ENCODE peak calls at places on chromosomes 7 and 10, in ten cellular contexts. C, B, E, X, W, F, K, Y, P and R are unnamed samples.
A peak's percentile ranks its signal among the peaks of the same experiment; 100 is the strongest.

GRCh38 chr7:101121996-101122932 is 4.6 kb upstream of the SERPINE1 start:
- DNase-seq in C (peak; percentile 65), B (peak; percentile 71), E (peak; percentile 44), X (peak; percentile 58), W (peak; percentile 76), F (peak; percentile 98), K (peak; percentile 53), Y (peak; percentile 64), P (peak; percentile 61), R (peak; percentile 30)

GRCh38 chr7:27686315-27686714 is 23.6 kb upstream of the HIBADH start:
- DNase-seq in C (no peak), B (no peak), E (no peak), X (no peak), W (no peak), F (peak; percentile 38), K (no peak), Y (no peak), P (no peak), R (no peak)

GRCh38 chr7:143988986-143989745 is 11.0 kb upstream of the OR6B1 start:
- DNase-seq in C (no peak), B (no peak), E (no peak), X (no peak), W (no peak), F (peak; percentile 42), K (no peak), Y (no peak), P (no peak), R (no peak)

GRCh38 chr10:29585488-29585976 is 49.2 kb downstream of the SVIL start:
- DNase-seq in C (no peak), B (no peak), E (no peak), X (no peak), W (peak; percentile 78), F (peak; percentile 33), K (no peak), Y (no peak), P (no peak), R (peak; percentile 23)

GRCh38 chr7:130345106-130345505 is 490 bp downstream of the CPA5 start:
- DNase-seq in C (no peak), B (no peak), E (no peak), X (no peak), W (no peak), F (no peak), K (no peak), Y (no peak), P (no peak), R (no peak)

GRCh38 chr10:61063035-61063434 is 119.0 kb upstream of the RHOBTB1 start:
- DNase-seq in C (no peak), B (no peak), E (no peak), X (no peak), W (no peak), F (no peak), K (no peak), Y (no peak), P (no peak), R (no peak)

GRCh38 chr7:36391436-36392198 is 2.0 kb downstream of the ANLN start:
- DNase-seq in C (no peak), B (peak; percentile 41), E (no peak), X (peak; percentile 54), W (no peak), F (no peak), K (peak; percentile 54), Y (no peak), P (peak; percentile 43), R (no peak)

GRCh38 chr10:35409094-35409582 is 72.8 kb downstream of the CCNY start:
- DNase-seq in C (no peak), B (no peak), E (peak; percentile 78), X (peak; percentile 84), W (no peak), F (peak; percentile 73), K (no peak), Y (no peak), P (no peak), R (no peak)

GRCh38 chr7:1586126-1586826 is 16.4 kb upstream of the PSMG3 start:
- DNase-seq in C (no peak), B (no peak), E (no peak), X (no peak), W (no peak), F (no peak), K (no peak), Y (no peak), P (no peak), R (no peak)

GRCh38 chr7:158266426-158266816 is 321.2 kb downstream of the PTPRN2 start:
- DNase-seq in C (peak; percentile 40), B (no peak), E (no peak), X (no peak), W (no peak), F (no peak), K (no peak), Y (no peak), P (no peak), R (no peak)

GRCh38 chr7:139732471-139733167 is 45.2 kb downstream of the HIPK2 start:
- DNase-seq in C (no peak), B (no peak), E (no peak), X (no peak), W (no peak), F (no peak), K (no peak), Y (no peak), P (no peak), R (no peak)

GRCh38 chr10:103820101-103821062 is 35.0 kb downstream of the SH3PXD2A start:
- DNase-seq in C (peak; percentile 73), B (no peak), E (peak; percentile 63), X (no peak), W (no peak), F (peak; percentile 11), K (no peak), Y (peak; percentile 87), P (no peak), R (no peak)

GRCh38 chr10:34446046-34446445 is 369.1 kb downstream of the PARD3 start:
- DNase-seq in C (no peak), B (no peak), E (no peak), X (no peak), W (no peak), F (no peak), K (no peak), Y (no peak), P (no peak), R (no peak)

GRCh38 chr10:73263948-73264347 is 11.5 kb upstream of the MRPS16 start:
- DNase-seq in C (no peak), B (no peak), E (no peak), X (peak; percentile 23), W (no peak), F (peak; percentile 11), K (peak; percentile 24), Y (no peak), P (no peak), R (no peak)
- TF ChIP-seq CTCF in C (peak; percentile 41), B (peak; percentile 46), E (peak; percentile 43), X (peak; percentile 59), W (peak; percentile 66), F (peak; percentile 39), K (peak; percentile 39), Y (no peak), P (peak; percentile 13), R (peak; percentile 48)

GRCh38 chr7:111953611-111954010 is 252.6 kb downstream of the DOCK4 start:
- DNase-seq in C (no peak), B (no peak), E (no peak), X (peak; percentile 92), W (no peak), F (no peak), K (no peak), Y (no peak), P (no peak), R (no peak)
- TF ChIP-seq CTCF in C (no peak), B (no peak), E (peak; percentile 11), X (peak; percentile 58), W (no peak), F (no peak), K (no peak), Y (no peak), P (no peak), R (no peak)

DNA sequence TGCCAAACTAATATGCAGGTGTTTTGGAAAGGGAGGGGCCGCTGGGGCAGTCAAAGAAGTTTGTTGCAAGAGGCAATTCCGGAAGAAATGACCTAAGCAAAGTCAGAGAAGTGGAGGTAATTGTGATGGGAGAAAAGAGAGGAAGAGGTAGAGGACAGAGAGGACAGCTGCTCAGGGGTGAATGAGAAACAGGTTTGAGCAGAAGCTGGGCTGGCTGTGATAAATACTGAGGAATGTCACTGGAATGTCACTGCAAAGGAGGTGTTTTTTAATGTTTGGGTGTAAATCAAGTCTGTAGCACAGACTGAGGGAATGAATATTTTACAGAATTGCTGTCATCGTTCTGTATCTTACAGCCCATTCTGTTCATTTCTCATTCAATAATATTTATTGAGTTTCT is 207.2 kb downstream of the DPP6 start:
- DNase-seq in C (no peak), B (no peak), E (no peak), X (no peak), W (no peak), F (no peak), K (no peak), Y (no peak), P (no peak), R (no peak)
- TF ChIP-seq CTCF in C (no peak), B (no peak), E (no peak), X (no peak), W (no peak), F (no peak), K (no peak), Y (no peak), P (no peak), R (no peak)

DNA sequence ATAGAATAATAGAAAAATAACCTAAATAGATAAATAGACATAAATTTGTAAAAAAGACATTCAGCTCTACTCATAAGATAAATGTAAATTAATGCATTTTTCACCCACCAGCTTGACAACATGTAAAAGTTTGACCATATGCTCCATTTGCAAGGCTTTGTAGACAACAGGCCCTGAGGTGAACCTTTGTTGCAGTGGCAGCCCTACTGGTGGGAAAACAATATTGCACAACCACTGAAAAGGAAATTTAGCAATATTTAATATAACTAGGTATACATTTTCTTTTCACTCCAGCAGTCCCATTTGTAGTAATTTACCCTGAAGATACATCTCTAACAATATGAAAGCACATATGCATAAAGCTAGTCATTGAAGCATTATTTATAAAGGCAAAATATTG is 39.0 kb upstream of the ADRA2A start:
- DNase-seq in C (no peak), B (no peak), E (no peak), X (no peak), W (no peak), F (no peak), K (no peak), Y (no peak), P (no peak), R (no peak)
- TF ChIP-seq CTCF in C (peak; percentile 7), B (no peak), E (peak; percentile 11), X (no peak), W (peak; percentile 48), F (peak; percentile 51), K (no peak), Y (no peak), P (no peak), R (peak; percentile 12)

DNA sequence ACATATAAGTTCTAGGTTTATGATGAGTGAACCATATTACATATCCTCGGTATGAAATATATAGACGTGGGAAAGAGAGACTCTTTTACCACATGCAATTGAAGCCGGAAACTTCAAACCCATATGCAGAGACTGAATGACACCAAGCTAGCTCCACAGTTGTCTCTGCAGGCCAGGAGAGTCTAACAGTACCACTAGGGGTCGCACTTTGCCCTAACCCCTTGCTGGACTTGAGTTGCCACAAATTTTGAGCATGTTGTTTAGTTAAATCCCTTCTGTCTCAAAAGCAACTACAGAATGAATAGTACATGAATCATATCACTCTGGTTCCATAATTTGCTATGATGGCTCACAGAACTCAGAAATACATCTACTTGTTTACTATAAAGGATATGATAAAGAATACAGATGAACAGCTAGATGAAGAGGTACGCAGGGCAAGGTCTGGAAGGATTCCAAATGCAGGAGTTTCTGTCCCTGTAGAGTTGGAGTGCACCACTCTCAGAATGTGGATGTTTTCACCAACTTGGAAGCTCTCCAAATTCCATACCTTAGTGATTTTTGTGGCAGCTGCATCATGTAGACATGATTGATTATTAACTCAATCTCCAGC is 112.4 kb upstream of the YAE1 start:
- DNase-seq in C (no peak), B (peak; percentile 57), E (peak; percentile 64), X (peak; percentile 56), W (peak; percentile 76), F (peak; percentile 65), K (peak; percentile 53), Y (no peak), P (peak; percentile 55), R (peak; percentile 51)
- TF ChIP-seq CTCF in C (peak; percentile 72), B (peak; percentile 70), E (peak; percentile 48), X (peak; percentile 88), W (peak; percentile 95), F (peak; percentile 94), K (peak; percentile 91), Y (peak; percentile 20), P (peak; percentile 57), R (peak; percentile 70)